ENCODE peak calls at places on chromosomes 12 and 14, in four cellular contexts. One of them, this sample, is unnamed.

GRCh38 chr14:81385824-81386223 is 14.3 kb downstream of the STON2 start:
- DNase-seq in K562: no peak
- DNase-seq in HepG2: no peak
- DNase-seq in GM12878: no peak
- DNase-seq in this sample: no peak

GRCh38 chr12:2722806-2723205 is 72.0 kb upstream of the FKBP4 start:
- DNase-seq in K562: no peak
- DNase-seq in HepG2: no peak
- DNase-seq in GM12878: no peak
- DNase-seq in this sample: no peak

GRCh38 chr12:92378682-92379479 is 233.2 kb upstream of the BTG1 start:
- DNase-seq in K562: peak; percentile 64
- DNase-seq in HepG2: no peak
- DNase-seq in GM12878: no peak
- DNase-seq in this sample: no peak

GRCh38 chr12:92272301-92272964 is 126.8 kb upstream of the BTG1 start:
- DNase-seq in K562: no peak
- DNase-seq in HepG2: no peak
- DNase-seq in GM12878: no peak
- DNase-seq in this sample: no peak

GRCh38 chr12:5432011-5432400 is at the start of gene NTF3:
- DNase-seq in K562: no peak
- DNase-seq in HepG2: no peak
- DNase-seq in GM12878: no peak
- DNase-seq in this sample: peak; percentile 37

GRCh38 chr12:56206373-56207166 is 15.2 kb downstream of the RNF41 start:
- DNase-seq in K562: peak; percentile 58
- DNase-seq in HepG2: peak; percentile 56
- DNase-seq in GM12878: no peak
- DNase-seq in this sample: peak; percentile 68

GRCh38 chr14:69300601-69301221 is 40.8 kb downstream of the GALNT16 start:
- DNase-seq in K562: no peak
- DNase-seq in HepG2: no peak
- DNase-seq in GM12878: no peak
- DNase-seq in this sample: peak; percentile 2

GRCh38 chr12:131371580-131372475 is 339.1 kb upstream of the SFSWAP start:
- DNase-seq in K562: no peak
- DNase-seq in HepG2: no peak
- DNase-seq in GM12878: no peak
- DNase-seq in this sample: no peak

GRCh38 chr12:74328623-74329022 is 209.0 kb upstream of the ATXN7L3B start:
- DNase-seq in K562: no peak
- DNase-seq in HepG2: no peak
- DNase-seq in GM12878: no peak
- DNase-seq in this sample: no peak

GRCh38 chr12:123882306-123882705 is 90.3 kb downstream of the CCDC92 start:
- DNase-seq in K562: no peak
- DNase-seq in HepG2: no peak
- DNase-seq in GM12878: no peak
- DNase-seq in this sample: no peak

GRCh38 chr14:100484531-100485267 is 102.5 kb downstream of the BEGAIN start:
- DNase-seq in K562: no peak
- DNase-seq in HepG2: no peak
- DNase-seq in GM12878: no peak
- DNase-seq in this sample: no peak

DNA sequence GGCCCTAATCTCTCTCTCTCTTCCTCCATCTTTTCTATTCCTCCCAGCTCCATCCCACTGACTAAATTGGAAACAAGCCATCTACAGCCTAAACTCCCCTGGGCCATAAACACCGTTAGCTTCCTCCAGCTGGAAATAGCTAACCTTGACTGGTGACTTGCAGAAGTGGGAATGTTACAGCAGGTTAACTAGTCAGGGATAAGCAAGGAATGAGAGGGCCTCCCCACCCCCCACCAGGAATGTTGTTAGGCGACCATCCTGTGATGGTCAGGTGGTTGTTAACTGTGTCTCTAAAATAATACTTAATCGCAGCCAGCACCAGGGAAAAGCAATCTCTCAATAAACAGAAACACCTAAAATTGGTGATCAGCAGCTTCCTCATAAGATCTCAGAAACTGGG is 40.8 kb downstream of the MIS18BP1 start:
- DNase-seq in K562: no peak
- DNase-seq in HepG2: no peak
- DNase-seq in GM12878: no peak
- DNase-seq in this sample: no peak
- TF ChIP-seq SP1 in K562: no peak
- TF ChIP-seq SP1 in HepG2: no peak
- TF ChIP-seq SP1 in GM12878: no peak
- TF ChIP-seq SP1 in this sample: no peak

DNA sequence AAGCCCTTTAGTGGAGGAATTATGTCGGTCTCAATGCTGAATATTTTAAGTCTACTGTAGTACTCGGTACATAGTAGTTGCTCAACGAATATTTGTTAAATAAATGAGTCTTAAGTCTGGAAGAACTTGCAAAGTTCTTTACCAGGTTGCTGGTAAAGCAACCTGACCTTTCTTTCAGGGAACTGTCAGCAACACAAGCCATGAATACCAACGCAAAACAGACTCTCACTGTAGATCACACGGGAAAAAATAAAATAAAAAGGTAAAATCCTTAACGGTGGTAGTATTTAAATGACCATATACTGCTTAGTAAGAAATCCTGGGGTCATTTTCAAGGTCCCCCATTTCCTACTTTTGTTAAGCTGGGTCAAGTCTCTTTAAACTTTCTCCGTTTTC is 447 bp upstream of the NUBPL start:
- DNase-seq in K562: peak; percentile 4
- DNase-seq in HepG2: peak; percentile 31
- DNase-seq in GM12878: no peak
- DNase-seq in this sample: no peak
- TF ChIP-seq BHLHE40 in K562: no peak
- TF ChIP-seq BHLHE40 in HepG2: no peak
- TF ChIP-seq BHLHE40 in GM12878: no peak
- TF ChIP-seq BHLHE40 in this sample: no peak

GRCh38 chr12:988616-989015 is 2.4 kb upstream of the ERC1 start:
- DNase-seq in K562: no peak
- DNase-seq in HepG2: no peak
- DNase-seq in GM12878: no peak
- DNase-seq in this sample: no peak
- TF ChIP-seq SP1 in K562: no peak
- TF ChIP-seq SP1 in HepG2: no peak
- TF ChIP-seq SP1 in GM12878: no peak
- TF ChIP-seq SP1 in this sample: no peak

GRCh38 chr14:33589334-33589733 is 361.5 kb downstream of the EGLN3 start:
- DNase-seq in K562: no peak
- DNase-seq in HepG2: no peak
- DNase-seq in GM12878: no peak
- DNase-seq in this sample: no peak

GRCh38 chr14:33588771-33589170 is 362.1 kb downstream of the EGLN3 start:
- DNase-seq in K562: no peak
- DNase-seq in HepG2: no peak
- DNase-seq in GM12878: no peak
- DNase-seq in this sample: no peak

GRCh38 chr14:33596211-33597080 is 354.4 kb downstream of the EGLN3 start:
- DNase-seq in K562: no peak
- DNase-seq in HepG2: no peak
- DNase-seq in GM12878: no peak
- DNase-seq in this sample: no peak

GRCh38 chr14:33590891-33591630 is 359.8 kb downstream of the EGLN3 start:
- DNase-seq in K562: no peak
- DNase-seq in HepG2: no peak
- DNase-seq in GM12878: no peak
- DNase-seq in this sample: no peak

GRCh38 chr14:33592298-33592697 is 358.6 kb downstream of the EGLN3 start:
- DNase-seq in K562: no peak
- DNase-seq in HepG2: no peak
- DNase-seq in GM12878: no peak
- DNase-seq in this sample: no peak
- TF ChIP-seq BHLHE40 in K562: no peak
- TF ChIP-seq BHLHE40 in HepG2: no peak
- TF ChIP-seq BHLHE40 in GM12878: no peak
- TF ChIP-seq BHLHE40 in this sample: no peak

GRCh38 chr12:105342464-105342863 is 12.0 kb downstream of the C12orf75 start:
- DNase-seq in K562: no peak
- DNase-seq in HepG2: no peak
- DNase-seq in GM12878: no peak
- DNase-seq in this sample: no peak
- TF ChIP-seq SP1 in K562: no peak
- TF ChIP-seq SP1 in HepG2: no peak
- TF ChIP-seq SP1 in GM12878: no peak
- TF ChIP-seq SP1 in this sample: no peak

DNA sequence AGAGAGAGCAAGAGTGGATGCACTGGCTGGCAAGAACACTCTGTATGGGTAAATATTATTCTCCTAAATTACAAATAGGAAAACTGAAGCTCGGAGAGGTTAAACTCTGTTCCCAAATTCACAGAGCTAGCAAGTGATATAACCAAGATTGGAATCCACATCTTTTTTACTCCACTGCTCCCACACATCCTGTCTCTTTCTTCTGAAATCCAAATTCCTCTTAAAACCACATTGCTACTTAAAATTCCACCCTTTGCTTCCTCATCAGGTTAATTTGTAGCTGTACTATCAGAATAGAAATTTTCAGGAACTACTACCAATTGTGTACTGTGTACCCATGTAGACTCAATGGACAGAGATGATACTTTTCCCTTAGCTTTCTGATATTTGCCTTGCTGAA is 74.4 kb downstream of the ARMH4 start:
- DNase-seq in K562: no peak
- DNase-seq in HepG2: no peak
- DNase-seq in GM12878: no peak
- DNase-seq in this sample: no peak
- TF ChIP-seq BHLHE40 in K562: no peak
- TF ChIP-seq BHLHE40 in HepG2: no peak
- TF ChIP-seq BHLHE40 in GM12878: no peak
- TF ChIP-seq BHLHE40 in this sample: no peak

DNA sequence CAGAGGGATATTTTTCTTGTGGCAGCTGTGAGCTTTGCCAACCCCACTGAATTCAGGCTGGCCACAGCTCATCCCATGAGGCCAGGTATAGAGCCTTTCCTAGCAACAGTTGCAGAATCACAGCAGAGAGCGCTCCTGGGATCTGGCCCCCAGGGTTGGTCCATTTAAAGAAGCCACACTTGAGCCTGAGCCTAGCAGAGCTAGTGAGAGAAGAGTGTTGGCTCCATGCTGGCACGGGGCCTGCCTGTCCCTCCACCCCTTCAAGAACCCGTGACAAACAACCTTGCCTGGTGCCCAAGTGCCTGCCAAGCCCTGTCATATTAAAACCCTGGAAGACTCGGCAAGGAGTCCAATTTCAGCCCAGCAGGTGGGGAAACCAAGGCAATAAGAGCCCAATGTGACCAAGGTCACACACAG is 91.6 kb downstream of the LRRC74A start:
- DNase-seq in K562: no peak
- DNase-seq in HepG2: no peak
- DNase-seq in GM12878: no peak
- DNase-seq in this sample: no peak
- TF ChIP-seq SP1 in K562: no peak
- TF ChIP-seq SP1 in HepG2: no peak
- TF ChIP-seq SP1 in GM12878: no peak
- TF ChIP-seq SP1 in this sample: no peak

GRCh38 chr14:57974896-57975295 is 109.0 kb upstream of the SLC35F4 start:
- DNase-seq in K562: no peak
- DNase-seq in HepG2: no peak
- DNase-seq in GM12878: no peak
- DNase-seq in this sample: no peak
- TF ChIP-seq BHLHE40 in K562: no peak
- TF ChIP-seq BHLHE40 in HepG2: no peak
- TF ChIP-seq BHLHE40 in GM12878: no peak
- TF ChIP-seq BHLHE40 in this sample: no peak

This sample was measured in HEK293T.